ENCODE peak calls at places on chromosomes 2 and 18, in ten cellular contexts. A is fibroblast of lung; S is Peyer's patch; K is right lobe of liver; I is A549; M is heart right ventricle; Q is cardiac muscle cell; R is suprapubic skin; T is mucosa of descending colon; C is effector memory CD4-positive, alpha-beta T cell. V is an unnamed sample. For H3K9me3, the result is how much of the 10 kb centered on the place peaks cover.

GRCh38 chr2:23005469-23005868 is 379.5 kb upstream of the KLHL29 start:
- DNase-seq in C (no peak), I (no peak), M (no peak), A (no peak), T (no peak), K (no peak), Q (no peak), S (no peak), R (no peak), V (no peak)

GRCh38 chr2:71101656-71102055 is 28.4 kb downstream of the MCEE start:
- DNase-seq in T (no peak), I (no peak), S (no peak), C (no peak), Q (no peak), K (no peak), M (no peak), A (peak), R (no peak), V (no peak)

GRCh38 chr18:24326211-24326610 is 71.4 kb downstream of the OSBPL1A start:
- DNase-seq in I (no peak), T (no peak), K (no peak), R (no peak), S (no peak), C (no peak), M (no peak), A (no peak), Q (no peak), V (no peak)

GRCh38 chr2:181411105-181411849 is 45.9 kb upstream of the ITGA4 start:
- DNase-seq in A (peak), S (peak), K (no peak), C (no peak), I (no peak), T (peak), R (no peak), Q (peak), M (peak), V (no peak)

GRCh38 chr2:38580237-38580636 is 22.5 kb downstream of the HNRNPLL start:
- DNase-seq in A (no peak), T (no peak), K (no peak), I (no peak), Q (no peak), C (no peak), S (no peak), M (no peak), R (no peak), V (no peak)

GRCh38 chr2:120450196-120450820 is 104.4 kb downstream of the INHBB start:
- DNase-seq in R (peak), T (no peak), M (no peak), C (no peak), S (no peak), Q (no peak), I (no peak), A (no peak), K (no peak), V (no peak)

GRCh38 chr18:59696311-59697235 is 650 bp downstream of the CCBE1 start:
- DNase-seq in M (no peak), T (peak), K (no peak), C (no peak), Q (peak), S (no peak), I (peak), R (no peak), A (peak), V (no peak)

GRCh38 chr2:27071990-27072830 is 756 bp upstream of the OST4 start:
- DNase-seq in T (peak), Q (peak), M (peak), C (peak), K (peak), R (peak), A (peak), I (no peak), S (peak), V (no peak)

GRCh38 chr2:39632871-39633270 is 32.8 kb upstream of the TMEM178A start:
- DNase-seq in R (no peak), K (no peak), T (no peak), A (peak), I (no peak), Q (no peak), M (no peak), S (no peak), C (no peak), V (no peak)

GRCh38 chr2:146323564-146323963 is 1521.3 kb upstream of the ACVR2A start:
- DNase-seq in T (no peak), Q (no peak), K (no peak), I (no peak), S (no peak), A (peak), R (no peak), C (no peak), M (no peak), V (no peak)

GRCh38 chr2:76749858-76750257 is 772.3 kb downstream of the LRRTM4 start:
- DNase-seq in I (no peak), M (no peak), C (no peak), Q (no peak), A (no peak), S (no peak), T (no peak), R (no peak), K (no peak), V (no peak)

GRCh38 chr2:213069531-213069930 is 81.9 kb downstream of the IKZF2 start:
- DNase-seq in Q (no peak), I (no peak), R (no peak), C (no peak), T (no peak), A (no peak), K (no peak), M (no peak), S (no peak), V (no peak)

GRCh38 chr2:238420878-238421694 is 5.6 kb upstream of the ASB1 start:
- DNase-seq in S (no peak), A (peak), C (no peak), M (no peak), K (no peak), R (no peak), T (no peak), Q (no peak), I (no peak), V (no peak)

GRCh38 chr2:56539618-56540017 is 355.8 kb downstream of the CCDC85A start:
- DNase-seq in Q (no peak), C (no peak), I (no peak), A (no peak), K (no peak), S (no peak), T (no peak), M (no peak), R (no peak), V (no peak)
- H3K9me3 ChIP-seq in Q (under half), C (under half), I (under half), A (under half), K (under half), S (under half), T (under half), M (under half), R (under half), V (under half)

DNA sequence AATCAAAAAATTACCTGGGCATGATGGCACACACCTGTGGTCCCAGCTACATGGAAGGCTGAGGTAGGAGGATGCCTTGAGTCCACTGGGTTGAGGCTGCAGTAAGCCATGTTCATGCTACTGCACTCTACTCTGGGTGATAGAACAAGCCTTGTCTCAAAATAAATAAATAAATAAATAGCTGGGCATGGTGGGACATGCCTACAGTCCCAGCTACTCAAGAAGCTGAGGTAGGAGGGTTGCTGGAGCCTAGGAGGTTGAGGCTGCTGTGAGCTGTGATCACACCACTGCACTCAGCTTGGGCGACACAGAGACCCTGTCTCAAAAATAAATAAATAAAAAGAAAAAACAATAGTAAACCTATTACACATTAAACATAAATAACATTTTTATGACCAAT is 3.0 kb downstream of the AP1S3 start:
- DNase-seq in A (no peak), S (no peak), M (no peak), C (no peak), Q (no peak), I (no peak), K (no peak), R (no peak), T (no peak), V (no peak)
- H3K9me3 ChIP-seq in A (under half), S (under half), M (under half), C (under half), Q (under half), I (under half), K (under half), R (under half), T (under half), V (under half)

DNA sequence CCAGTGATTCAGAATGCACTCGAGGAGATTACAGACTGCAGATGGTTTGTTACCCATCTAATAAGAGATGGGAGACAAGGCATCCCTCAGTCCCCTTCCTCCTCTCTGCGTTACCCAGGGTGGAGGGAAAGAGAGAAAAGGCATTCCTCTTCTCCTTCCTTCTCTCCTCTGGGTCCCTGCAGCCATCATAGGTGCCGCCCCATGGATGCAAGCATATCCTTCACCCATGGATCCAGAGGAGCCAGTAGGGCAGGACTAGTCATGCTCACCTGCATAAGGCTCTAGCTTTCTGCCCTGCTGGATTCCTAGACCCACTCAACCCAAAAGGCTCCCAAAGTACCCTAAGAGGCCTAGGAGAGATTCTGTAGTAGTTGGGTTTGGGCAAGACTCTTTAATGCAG is 20.4 kb downstream of the CMPK2 start:
- DNase-seq in A (peak), C (no peak), R (no peak), K (no peak), T (no peak), M (no peak), I (peak), S (no peak), Q (peak), V (no peak)
- H3K9me3 ChIP-seq in A (under half), C (under half), R (half or more), K (under half), T (half or more), M (half or more), I (under half), S (half or more), Q (under half), V (under half)

GRCh38 chr2:4763009-4763408 is 929.2 kb upstream of the SOX11 start:
- DNase-seq in S (no peak), C (no peak), M (no peak), K (no peak), T (no peak), I (peak), A (peak), R (no peak), Q (peak), V (no peak)
- H3K9me3 ChIP-seq in S (under half), C (under half), M (under half), K (under half), T (under half), I (under half), A (under half), R (under half), Q (under half), V (under half)

GRCh38 chr18:77980275-77980674 is 730.6 kb downstream of the GALR1 start:
- DNase-seq in M (no peak), Q (no peak), A (no peak), S (no peak), T (no peak), C (no peak), I (no peak), K (no peak), R (no peak), V (no peak)
- H3K9me3 ChIP-seq in M (under half), Q (under half), A (under half), S (under half), T (under half), C (under half), I (under half), K (under half), R (under half), V (under half)

GRCh38 chr2:2026851-2027250 is 282.5 kb upstream of the PXDN start:
- DNase-seq in A (no peak), Q (no peak), S (no peak), C (no peak), M (no peak), K (no peak), I (no peak), R (no peak), T (no peak), V (no peak)
- H3K9me3 ChIP-seq in A (under half), Q (under half), S (under half), C (under half), M (under half), K (under half), I (under half), R (under half), T (under half), V (under half)

DNA sequence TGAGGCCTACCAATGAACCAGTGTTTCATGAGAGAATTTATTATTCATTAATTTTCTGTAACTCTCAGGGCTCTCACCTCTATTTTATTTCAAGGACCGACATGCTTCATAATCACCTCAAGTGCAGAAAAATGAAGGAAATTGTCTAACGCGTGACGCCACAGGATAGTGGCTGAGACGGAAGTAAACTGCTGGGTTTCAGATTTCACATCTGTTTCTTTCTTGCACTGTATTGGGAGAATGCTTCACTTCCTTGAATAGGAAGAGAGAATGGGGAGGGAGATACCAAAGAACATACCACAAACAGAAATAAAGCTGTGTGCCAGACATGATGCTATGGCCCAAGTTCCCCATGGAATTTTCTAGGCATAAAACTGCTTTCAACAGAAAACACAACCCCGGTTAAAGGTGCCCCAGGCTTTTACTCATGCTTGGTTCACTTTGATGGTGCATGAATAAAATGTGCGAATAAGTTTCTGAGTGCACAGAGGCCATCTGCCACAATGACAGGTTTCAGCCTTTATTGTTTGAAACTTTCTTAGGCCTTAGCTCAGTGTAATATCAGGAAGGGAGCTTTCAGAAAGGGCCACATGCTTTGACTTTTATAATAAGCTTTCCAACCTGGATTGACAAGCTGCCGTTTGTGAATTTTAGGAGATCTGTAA is 1116.4 kb downstream of the SOCS6 start:
- DNase-seq in Q (no peak), A (no peak), S (no peak), I (no peak), C (no peak), M (no peak), T (no peak), R (no peak), K (no peak), V (no peak)
- H3K9me3 ChIP-seq in Q (under half), A (under half), S (under half), I (under half), C (under half), M (under half), T (under half), R (under half), K (under half), V (under half)